ENCODE peak calls at places on chromosomes 1 and 21, in six cellular contexts. Y is A549, Z is heart right ventricle, P is fibroblast of mammary gland, Q is endothelial cell, U is RWPE1. A is an unnamed sample.

GRCh38 chr1:162904579-162904978 is 43.6 kb upstream of the CCDC190 start:
- DNase-seq in Y (no peak), Z (no peak), P (no peak), Q (no peak), U (no peak), A (no peak)

GRCh38 chr1:244212219-244212618 is 161.1 kb downstream of the ZBTB18 start:
- DNase-seq in Y (no peak), Z (no peak), P (no peak), Q (no peak), U (no peak), A (no peak)

GRCh38 chr1:29475256-29475800 is 239.0 kb downstream of the PTPRU start:
- DNase-seq in Y (no peak), Z (no peak), P (no peak), Q (no peak), U (no peak), A (no peak)

GRCh38 chr21:45897191-45898027 is 84.2 kb upstream of the COL6A1 start:
- DNase-seq in Y (no peak), Z (no peak), P (no peak), Q (no peak), U (no peak), A (no peak)

GRCh38 chr1:39087109-39087834 is 61.1 kb downstream of the NDUFS5 start:
- DNase-seq in Y (no peak), Z (no peak), P (peak; percentile 89), Q (no peak), U (no peak), A (no peak)

GRCh38 chr1:245837741-245838140 is 669.3 kb downstream of the SMYD3 start:
- DNase-seq in Y (no peak), Z (no peak), P (peak; percentile 53), Q (no peak), U (no peak), A (no peak)

GRCh38 chr1:179937668-179938259 is 16.8 kb upstream of the CEP350 start:
- DNase-seq in Y (no peak), Z (no peak), P (no peak), Q (no peak), U (no peak), A (no peak)

GRCh38 chr1:71660417-71660816 is 579.6 kb upstream of the ZRANB2 start:
- DNase-seq in Y (no peak), Z (no peak), P (peak; percentile 71), Q (no peak), U (no peak), A (no peak)

GRCh38 chr1:153231800-153232199 is 14.4 kb downstream of the PRR9 start:
- DNase-seq in Y (no peak), Z (no peak), P (no peak), Q (no peak), U (no peak), A (no peak)

GRCh38 chr1:235149824-235150223 is 11.2 kb downstream of the RBM34 start:
- DNase-seq in Y (no peak), Z (no peak), P (no peak), Q (no peak), U (no peak), A (no peak)

GRCh38 chr1:29145739-29146437 is 22.2 kb upstream of the TMEM200B start:
- DNase-seq in Y (peak; percentile 19), Z (no peak), P (peak; percentile 96), Q (no peak), U (no peak), A (peak; percentile 47)

GRCh38 chr1:93552751-93553455 is 105.0 kb downstream of the FNBP1L start:
- DNase-seq in Y (no peak), Z (peak; percentile 31), P (peak; percentile 59), Q (no peak), U (no peak), A (peak; percentile 80)

GRCh38 chr1:221394011-221394544 is 347.8 kb downstream of the DUSP10 start:
- DNase-seq in Y (no peak), Z (no peak), P (peak; percentile 93), Q (no peak), U (peak; percentile 23), A (peak; percentile 88)

GRCh38 chr1:154186177-154186576 is 5.7 kb downstream of the TPM3 start:
- DNase-seq in Y (peak; percentile 36), Z (no peak), P (peak; percentile 52), Q (peak; percentile 70), U (no peak), A (peak; percentile 84)

GRCh38 chr1:177948336-177948972 is 21.4 kb downstream of the SEC16B start:
- DNase-seq in Y (peak; percentile 66), Z (no peak), P (peak; percentile 73), Q (peak; percentile 64), U (peak; percentile 69), A (peak; percentile 86)

GRCh38 chr21:38363684-38364083 is 106.9 kb downstream of the KCNJ15 start:
- DNase-seq in Y (no peak), Z (no peak), P (no peak), Q (no peak), U (no peak), A (no peak)

GRCh38 chr1:206821493-206821892 is 43.9 kb upstream of the IL20 start:
- DNase-seq in Y (no peak), Z (no peak), P (no peak), Q (no peak), U (no peak), A (no peak)

GRCh38 chr1:23736437-23737134 is 6.7 kb upstream of the ELOA start:
- DNase-seq in Y (no peak), Z (no peak), P (no peak), Q (no peak), U (no peak), A (no peak)

GRCh38 chr1:221712776-221713431 is 29.0 kb downstream of the DUSP10 start:
- DNase-seq in Y (no peak), Z (peak; percentile 11), P (no peak), Q (no peak), U (no peak), A (no peak)

GRCh38 chr1:45864124-45864721 is 60.8 kb downstream of the MAST2 start:
- DNase-seq in Y (no peak), Z (no peak), P (peak; percentile 38), Q (no peak), U (no peak), A (no peak)

GRCh38 chr1:184418955-184419733 is 32.3 kb downstream of the C1orf21 start:
- DNase-seq in Y (no peak), Z (no peak), P (no peak), Q (no peak), U (no peak), A (peak; percentile 25)

GRCh38 chr21:19197950-19198349 is 794.4 kb upstream of the TMPRSS15 start:
- DNase-seq in Y (no peak), Z (no peak), P (no peak), Q (no peak), U (no peak), A (no peak)

GRCh38 chr1:85692730-85693314 is 15.4 kb downstream of the ZNHIT6 start:
- DNase-seq in Y (no peak), Z (no peak), P (peak; percentile 77), Q (no peak), U (peak; percentile 4), A (peak; percentile 52)

DNA sequence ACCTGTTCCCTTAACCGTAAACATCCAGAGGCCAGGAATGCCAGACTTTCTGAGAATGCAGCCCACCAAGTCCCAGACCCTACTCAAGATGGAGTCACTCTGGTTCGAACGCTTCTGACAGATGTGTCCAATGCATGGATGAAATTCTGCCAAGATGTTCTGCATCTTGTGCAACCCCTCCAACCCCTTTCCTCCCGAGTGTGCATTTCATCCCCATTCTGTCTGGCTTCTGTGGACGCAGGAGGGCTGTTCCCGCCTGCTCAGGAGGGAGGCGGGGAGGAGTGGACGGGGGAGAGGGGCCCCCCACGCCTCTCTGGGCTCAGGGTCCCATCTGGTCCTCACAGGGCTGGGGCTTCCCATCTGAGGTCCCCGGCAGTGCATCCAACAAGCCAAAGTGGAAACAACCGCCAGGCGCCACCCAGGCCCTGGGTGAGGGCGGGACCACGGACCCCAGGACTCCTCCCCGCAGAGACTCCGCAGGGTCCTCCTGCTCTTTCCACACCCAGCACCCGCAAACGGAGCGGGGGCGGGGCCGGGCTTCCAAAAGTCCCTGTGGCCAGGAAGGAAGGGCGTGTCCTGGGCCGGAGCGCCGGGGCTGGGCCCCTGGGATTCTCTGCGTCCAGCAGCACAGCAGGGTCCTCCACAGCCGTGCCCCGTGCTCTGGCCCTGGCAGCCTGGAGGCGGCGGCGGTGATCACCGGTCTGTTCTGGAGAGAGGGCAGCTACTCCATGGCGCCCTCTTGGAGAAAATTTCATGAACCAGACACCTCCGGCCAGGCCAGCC is 27.7 kb upstream of the SUMO3 start:
- DNase-seq in Y (peak; percentile 77), Z (peak; percentile 81), P (peak; percentile 49), Q (peak; percentile 71), U (peak; percentile 63), A (peak; percentile 63)
- TF ChIP-seq CTCF in Y (peak; percentile 48), Z (peak; percentile 57), P (peak; percentile 34), Q (no peak), U (peak; percentile 46), A (peak; percentile 32)

GRCh38 chr1:9719978-9720722 is 68.6 kb downstream of the PIK3CD start:
- DNase-seq in Y (no peak), Z (no peak), P (no peak), Q (peak; percentile 38), U (no peak), A (no peak)
- TF ChIP-seq CTCF in Y (no peak), Z (no peak), P (no peak), Q (peak; percentile 28), U (no peak), A (no peak)

GRCh38 chr1:197067457-197067818 is 378 bp upstream of the F13B start:
- DNase-seq in Y (no peak), Z (no peak), P (no peak), Q (no peak), U (no peak), A (no peak)

GRCh38 chr1:197066277-197066676 is 783 bp downstream of the F13B start:
- DNase-seq in Y (no peak), Z (no peak), P (no peak), Q (no peak), U (no peak), A (no peak)

GRCh38 chr1:197063212-197063611 is 3.8 kb downstream of the F13B start:
- DNase-seq in Y (no peak), Z (no peak), P (no peak), Q (no peak), U (no peak), A (no peak)

GRCh38 chr1:197065549-197065948 is 1.5 kb downstream of the F13B start:
- DNase-seq in Y (no peak), Z (no peak), P (peak; percentile 33), Q (no peak), U (no peak), A (no peak)

DNA sequence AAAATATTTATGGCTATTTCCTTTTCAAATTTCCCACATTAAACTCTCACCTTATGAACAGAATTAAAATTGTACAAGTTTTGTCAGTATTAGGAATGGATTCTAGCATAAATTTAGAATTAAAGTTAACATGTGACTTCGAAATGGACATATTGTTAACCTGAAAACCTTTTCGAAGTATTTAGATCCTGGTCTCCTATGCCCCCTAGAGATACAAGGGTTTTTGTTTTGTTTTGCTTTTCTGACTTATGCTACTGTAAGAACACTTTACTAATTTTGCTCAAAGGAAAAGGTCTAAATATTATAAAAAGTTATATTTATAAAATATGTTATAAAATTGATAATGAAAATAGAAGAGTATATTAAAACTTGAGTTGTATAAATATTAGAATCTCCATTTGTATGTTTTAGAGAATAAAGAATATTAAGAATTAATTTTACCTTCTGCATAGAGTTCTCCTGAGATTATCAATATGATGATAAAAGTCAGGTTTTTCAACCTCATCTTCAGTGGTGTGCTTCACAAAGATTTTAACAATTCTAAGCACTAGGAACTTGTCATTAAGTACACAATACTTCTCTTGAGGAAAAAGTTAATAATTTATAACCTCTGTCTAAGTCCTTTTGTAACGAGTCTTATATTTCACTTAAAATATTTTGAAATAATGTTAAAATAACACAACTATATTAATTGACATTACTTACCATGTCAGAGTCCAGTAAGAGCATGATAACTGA is at the start of gene F13B:
- DNase-seq in Y (no peak), Z (no peak), P (peak; percentile 26), Q (no peak), U (peak; percentile 13), A (no peak)
- TF ChIP-seq CTCF in Y (peak; percentile 23), Z (peak; percentile 7), P (peak; percentile 23), Q (no peak), U (no peak), A (peak; percentile 9)

GRCh38 chr1:115327270-115327669 is 10.8 kb downstream of the NGF start:
- DNase-seq in Y (no peak), Z (no peak), P (no peak), Q (no peak), U (no peak), A (no peak)
- TF ChIP-seq CTCF in Y (no peak), Z (no peak), P (no peak), Q (no peak), U (no peak), A (no peak)

A was measured in MCF 10A.